ENCODE peak calls at places on chromosomes 2 and 18, in six cellular contexts. O is bronchial epithelial cell; U is CD8-positive, alpha-beta T cell; D is astrocyte of the spinal cord; V is retinal pigment epithelial cell; N is nephron progenitor cell. A is an unnamed sample.

GRCh38 chr2:141641462-141641861 is 489.4 kb downstream of the LRP1B start:
- DNase-seq in V (no peak), O (peak; percentile 64), D (peak; percentile 15), U (no peak), N (no peak), A (peak; percentile 30)

GRCh38 chr2:212294816-212295215 is 243.8 kb downstream of the ERBB4 start:
- DNase-seq in N (no peak), O (no peak), U (no peak), V (no peak), D (no peak), A (no peak)

GRCh38 chr2:651961-652373 is 25.2 kb downstream of the TMEM18 start:
- DNase-seq in U (no peak), D (no peak), V (no peak), N (no peak), O (no peak), A (no peak)

GRCh38 chr2:143428700-143429099 is 299.5 kb downstream of the ARHGAP15 start:
- DNase-seq in V (no peak), N (no peak), O (peak; percentile 49), U (no peak), D (no peak), A (peak; percentile 18)

GRCh38 chr2:230913406-230913805 is 11.6 kb downstream of the GPR55 start:
- DNase-seq in N (no peak), V (no peak), O (no peak), U (no peak), D (no peak), A (peak; percentile 32)

GRCh38 chr2:234957533-234958135 is 5.8 kb downstream of the SH3BP4 start:
- DNase-seq in D (peak; percentile 84), U (no peak), O (peak; percentile 76), N (no peak), V (no peak), A (peak; percentile 90)

GRCh38 chr2:237445611-237446332 is 31.8 kb upstream of the COL6A3 start:
- DNase-seq in V (no peak), N (no peak), D (no peak), O (no peak), U (peak; percentile 31), A (no peak)

GRCh38 chr2:128439231-128440086 is 120.8 kb upstream of the HS6ST1 start:
- DNase-seq in V (no peak), U (peak; percentile 40), O (no peak), N (no peak), D (no peak), A (no peak)

GRCh38 chr2:51120754-51121280 is 88.9 kb upstream of the NRXN1 start:
- DNase-seq in D (peak; percentile 3), O (peak; percentile 5), V (no peak), N (no peak), U (no peak), A (no peak)

GRCh38 chr2:85215074-85216050 is 82.2 kb downstream of the TCF7L1 start:
- DNase-seq in N (peak; percentile 69), U (no peak), O (no peak), V (peak; percentile 56), D (peak; percentile 95), A (no peak)

GRCh38 chr2:201643216-201643651 is at the start of gene TMEM237:
- DNase-seq in O (peak; percentile 65), V (no peak), N (peak; percentile 65), U (peak; percentile 73), D (no peak), A (peak; percentile 52)

GRCh38 chr2:138324068-138324771 is 177.3 kb upstream of the SPOPL start:
- DNase-seq in O (no peak), U (no peak), D (no peak), V (no peak), N (no peak), A (peak; percentile 1)

GRCh38 chr2:217988840-217989204 is 14.0 kb downstream of the TNS1 start:
- DNase-seq in O (no peak), V (no peak), N (no peak), D (no peak), U (no peak), A (no peak)

GRCh38 chr2:217992061-217992460 is 10.7 kb downstream of the TNS1 start:
- DNase-seq in N (no peak), D (no peak), V (no peak), O (no peak), U (no peak), A (no peak)

GRCh38 chr2:217990389-217990788 is 12.4 kb downstream of the TNS1 start:
- DNase-seq in N (no peak), V (no peak), O (no peak), U (no peak), D (no peak), A (no peak)

GRCh38 chr2:217989221-217989948 is 13.4 kb downstream of the TNS1 start:
- DNase-seq in V (no peak), N (no peak), O (no peak), U (no peak), D (no peak), A (no peak)

DNA sequence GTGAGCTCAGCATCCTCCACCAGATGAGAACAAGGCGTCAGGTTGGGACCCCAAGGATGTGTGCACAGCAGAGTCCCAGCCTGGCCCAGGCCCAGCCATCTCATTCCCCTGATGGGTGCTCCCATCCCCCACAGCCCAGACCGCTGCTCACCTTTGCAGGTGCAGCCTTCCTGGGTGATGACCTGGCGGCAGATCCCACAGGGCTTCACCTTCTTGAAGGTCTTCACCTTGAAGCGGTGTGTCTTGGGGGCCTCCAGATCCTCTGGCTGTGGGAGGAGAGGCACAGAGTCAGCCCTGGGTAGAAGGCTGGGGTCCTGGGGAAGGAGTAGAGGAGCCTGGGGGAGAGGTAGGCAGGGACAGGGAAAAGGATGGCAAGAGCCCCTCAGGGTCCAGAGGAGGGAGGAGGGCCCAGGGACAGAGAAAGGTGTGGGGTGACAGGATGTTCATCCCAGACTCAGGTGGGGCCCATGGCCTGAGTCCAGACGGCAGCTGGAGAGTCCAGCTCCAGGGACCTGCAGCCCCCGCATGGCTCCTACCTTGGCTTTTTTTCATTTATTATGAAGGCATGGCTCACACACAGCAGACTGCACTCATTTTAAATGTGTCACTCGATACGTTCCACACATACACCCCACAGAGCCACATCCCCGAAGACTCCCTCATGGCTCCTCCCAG is 11.9 kb downstream of the TNS1 start:
- DNase-seq in V (no peak), O (no peak), N (no peak), U (no peak), D (no peak), A (no peak)
- TF ChIP-seq CTCF in V (no peak), O (no peak), N (no peak), U (no peak), D (no peak), A (no peak)

DNA sequence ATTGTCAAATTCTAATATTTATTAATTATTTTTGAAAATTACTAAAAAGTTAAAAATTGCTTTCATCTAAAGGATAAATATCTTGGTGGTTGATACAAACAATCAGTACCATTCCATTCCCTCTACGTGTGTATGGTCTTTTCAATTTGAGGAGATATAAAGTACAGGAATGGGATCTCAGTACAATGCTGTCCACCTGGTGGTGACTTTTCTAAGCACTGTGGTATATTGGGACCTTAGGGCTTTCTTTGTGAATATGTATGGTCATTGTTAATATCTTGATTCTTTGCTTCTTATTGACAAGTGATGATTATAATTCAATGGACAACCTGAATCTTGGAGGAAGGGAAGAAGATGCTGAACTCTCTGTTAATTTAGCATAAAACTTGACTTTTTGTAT is 83.1 kb downstream of the NBEAL1 start:
- DNase-seq in N (no peak), O (peak; percentile 20), V (no peak), U (no peak), D (no peak), A (peak; percentile 24)
- TF ChIP-seq CTCF in N (peak; percentile 25), O (no peak), V (peak; percentile 45), U (peak; percentile 19), D (peak; percentile 32), A (peak; percentile 23)

GRCh38 chr18:3815991-3816390 is 366.0 kb downstream of the TGIF1 start:
- DNase-seq in D (no peak), O (no peak), V (no peak), U (no peak), N (no peak), A (no peak)

GRCh38 chr18:3819933-3820332 is 370.0 kb downstream of the TGIF1 start:
- DNase-seq in N (no peak), O (no peak), D (no peak), U (no peak), V (no peak), A (no peak)

GRCh38 chr18:3821524-3821923 is 371.6 kb downstream of the TGIF1 start:
- DNase-seq in D (no peak), U (no peak), O (no peak), N (no peak), V (no peak), A (no peak)

GRCh38 chr18:3814840-3815239 is 364.9 kb downstream of the TGIF1 start:
- DNase-seq in N (no peak), D (peak; percentile 54), U (no peak), O (peak; percentile 68), V (no peak), A (no peak)

DNA sequence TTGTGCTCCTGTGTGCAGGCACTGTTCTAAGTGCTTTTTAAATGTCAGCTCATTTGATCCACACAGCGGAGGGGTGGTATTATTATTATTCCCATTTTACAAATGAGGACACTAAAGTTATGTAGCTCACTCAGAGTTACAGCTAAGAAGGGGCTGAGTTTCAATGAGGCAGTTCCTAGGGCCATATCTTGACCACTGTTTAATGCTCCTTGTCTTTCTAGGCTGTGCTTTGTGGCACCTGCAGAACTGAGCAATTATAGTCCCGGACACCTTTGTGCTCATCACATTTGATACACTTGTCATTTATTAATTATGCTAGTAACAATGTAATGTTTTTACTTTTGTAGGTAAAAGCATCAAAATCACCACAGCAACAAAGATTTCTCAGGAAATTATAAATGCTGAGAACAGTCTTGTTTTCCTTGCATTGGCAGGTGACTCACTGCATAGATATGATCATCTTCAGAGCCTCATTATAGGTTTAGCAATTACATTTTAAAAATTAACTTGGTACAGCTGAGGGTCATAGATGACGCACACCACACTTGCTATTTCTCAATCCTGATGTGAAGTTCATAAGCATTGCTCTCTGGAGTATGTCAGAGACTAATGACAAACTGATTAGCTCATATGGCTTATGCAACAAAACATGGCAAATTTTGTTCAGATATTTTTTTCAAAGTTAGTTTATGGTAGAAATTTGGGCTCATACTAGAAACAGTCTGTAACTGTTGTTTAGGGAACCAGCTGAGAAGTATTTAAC is 366.8 kb downstream of the TGIF1 start:
- DNase-seq in O (peak; percentile 98), U (no peak), V (peak; percentile 91), N (no peak), D (peak; percentile 94), A (peak; percentile 79)
- TF ChIP-seq CTCF in O (no peak), U (no peak), V (no peak), N (no peak), D (no peak), A (no peak)

DNA sequence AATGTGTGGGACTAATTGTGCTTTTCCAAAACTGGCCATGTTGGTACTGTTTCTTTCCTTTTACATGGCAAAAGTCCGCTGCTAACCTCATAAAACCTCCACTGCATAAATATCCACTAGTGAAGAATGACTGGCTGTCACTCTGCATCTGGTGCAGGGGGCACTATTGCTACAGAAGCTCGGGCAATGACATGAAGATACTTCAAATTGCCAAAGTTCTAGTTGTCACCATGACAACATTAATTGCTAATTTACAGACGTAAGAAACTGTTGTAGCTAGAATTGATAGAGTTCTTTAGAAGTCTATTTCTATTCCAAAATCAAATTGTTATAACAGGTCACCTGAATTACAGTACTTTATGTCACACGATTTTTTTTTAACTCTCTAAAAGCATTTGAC is 861 bp downstream of the CFAP210 start:
- DNase-seq in V (no peak), D (no peak), U (no peak), O (no peak), N (no peak), A (no peak)
- TF ChIP-seq CTCF in V (no peak), D (peak; percentile 16), U (no peak), O (no peak), N (no peak), A (no peak)

A was measured in MCF 10A.